ENCODE peak calls at places on chromosomes 6 and 20, in nine cellular contexts. One of them, this sample, is unnamed.

GRCh38 chr20:62938105-62938888 is at the start of gene GID8:
- DNase-seq in neuronal stem cell: no peak
- DNase-seq in activated CD4-positive, alpha-beta T cell treated with anti-CD3 and anti-CD28 coated beads, Interleukin-2, amount 50 U/mL, for 48 hours: peak
- DNase-seq in GM04503: no peak
- DNase-seq in brain microvascular endothelial cell: no peak
- DNase-seq in mesenchymal stem cell: peak
- DNase-seq in effector memory CD8-positive, alpha-beta T cell: peak
- DNase-seq in KBM-7: peak
- DNase-seq in NCI-H1092: no peak
- DNase-seq in this sample: no peak

GRCh38 chr6:156807028-156807427 is 29.9 kb downstream of the ARID1B start:
- DNase-seq in NCI-H1092: no peak
- DNase-seq in mesenchymal stem cell: no peak
- DNase-seq in GM04503: no peak
- DNase-seq in neuronal stem cell: no peak
- DNase-seq in effector memory CD8-positive, alpha-beta T cell: no peak
- DNase-seq in activated CD4-positive, alpha-beta T cell treated with anti-CD3 and anti-CD28 coated beads, Interleukin-2, amount 50 U/mL, for 48 hours: no peak
- DNase-seq in brain microvascular endothelial cell: no peak
- DNase-seq in KBM-7: peak
- DNase-seq in this sample: no peak

GRCh38 chr6:140427842-140428241 is 1053.4 kb upstream of the CITED2 start:
- DNase-seq in brain microvascular endothelial cell: no peak
- DNase-seq in neuronal stem cell: no peak
- DNase-seq in GM04503: no peak
- DNase-seq in NCI-H1092: no peak
- DNase-seq in KBM-7: peak
- DNase-seq in effector memory CD8-positive, alpha-beta T cell: no peak
- DNase-seq in mesenchymal stem cell: no peak
- DNase-seq in activated CD4-positive, alpha-beta T cell treated with anti-CD3 and anti-CD28 coated beads, Interleukin-2, amount 50 U/mL, for 48 hours: no peak
- DNase-seq in this sample: no peak

GRCh38 chr20:25233016-25233772 is 14.7 kb upstream of the PYGB start:
- DNase-seq in GM04503: no peak
- DNase-seq in NCI-H1092: peak
- DNase-seq in activated CD4-positive, alpha-beta T cell treated with anti-CD3 and anti-CD28 coated beads, Interleukin-2, amount 50 U/mL, for 48 hours: no peak
- DNase-seq in effector memory CD8-positive, alpha-beta T cell: no peak
- DNase-seq in brain microvascular endothelial cell: peak
- DNase-seq in KBM-7: no peak
- DNase-seq in neuronal stem cell: no peak
- DNase-seq in mesenchymal stem cell: no peak
- DNase-seq in this sample: no peak

GRCh38 chr20:11912013-11912663 is 5.6 kb upstream of the BTBD3 start:
- DNase-seq in GM04503: no peak
- DNase-seq in KBM-7: peak
- DNase-seq in effector memory CD8-positive, alpha-beta T cell: no peak
- DNase-seq in mesenchymal stem cell: no peak
- DNase-seq in NCI-H1092: no peak
- DNase-seq in brain microvascular endothelial cell: no peak
- DNase-seq in neuronal stem cell: no peak
- DNase-seq in activated CD4-positive, alpha-beta T cell treated with anti-CD3 and anti-CD28 coated beads, Interleukin-2, amount 50 U/mL, for 48 hours: no peak
- DNase-seq in this sample: no peak

GRCh38 chr20:62117658-62118057 is 4.6 kb upstream of the LSM14B start:
- DNase-seq in effector memory CD8-positive, alpha-beta T cell: peak
- DNase-seq in KBM-7: no peak
- DNase-seq in brain microvascular endothelial cell: no peak
- DNase-seq in NCI-H1092: no peak
- DNase-seq in activated CD4-positive, alpha-beta T cell treated with anti-CD3 and anti-CD28 coated beads, Interleukin-2, amount 50 U/mL, for 48 hours: peak
- DNase-seq in GM04503: no peak
- DNase-seq in mesenchymal stem cell: no peak
- DNase-seq in neuronal stem cell: no peak
- DNase-seq in this sample: no peak

GRCh38 chr6:157774153-157775135 is 48.6 kb upstream of the SNX9 start:
- DNase-seq in KBM-7: no peak
- DNase-seq in brain microvascular endothelial cell: no peak
- DNase-seq in neuronal stem cell: no peak
- DNase-seq in GM04503: no peak
- DNase-seq in effector memory CD8-positive, alpha-beta T cell: no peak
- DNase-seq in NCI-H1092: no peak
- DNase-seq in activated CD4-positive, alpha-beta T cell treated with anti-CD3 and anti-CD28 coated beads, Interleukin-2, amount 50 U/mL, for 48 hours: no peak
- DNase-seq in mesenchymal stem cell: no peak
- DNase-seq in this sample: no peak

GRCh38 chr20:38208523-38208922 is 43.5 kb upstream of the TGM2 start:
- DNase-seq in GM04503: no peak
- DNase-seq in effector memory CD8-positive, alpha-beta T cell: no peak
- DNase-seq in KBM-7: no peak
- DNase-seq in mesenchymal stem cell: no peak
- DNase-seq in neuronal stem cell: no peak
- DNase-seq in brain microvascular endothelial cell: no peak
- DNase-seq in activated CD4-positive, alpha-beta T cell treated with anti-CD3 and anti-CD28 coated beads, Interleukin-2, amount 50 U/mL, for 48 hours: no peak
- DNase-seq in NCI-H1092: no peak
- DNase-seq in this sample: no peak

GRCh38 chr6:168149015-168149414 is 70.0 kb upstream of the FRMD1 start:
- DNase-seq in mesenchymal stem cell: no peak
- DNase-seq in brain microvascular endothelial cell: no peak
- DNase-seq in effector memory CD8-positive, alpha-beta T cell: no peak
- DNase-seq in GM04503: no peak
- DNase-seq in activated CD4-positive, alpha-beta T cell treated with anti-CD3 and anti-CD28 coated beads, Interleukin-2, amount 50 U/mL, for 48 hours: no peak
- DNase-seq in NCI-H1092: no peak
- DNase-seq in KBM-7: no peak
- DNase-seq in neuronal stem cell: no peak
- DNase-seq in this sample: peak

GRCh38 chr6:156943167-156943566 is 166.0 kb downstream of the ARID1B start:
- DNase-seq in mesenchymal stem cell: no peak
- DNase-seq in KBM-7: no peak
- DNase-seq in effector memory CD8-positive, alpha-beta T cell: no peak
- DNase-seq in NCI-H1092: no peak
- DNase-seq in brain microvascular endothelial cell: no peak
- DNase-seq in neuronal stem cell: no peak
- DNase-seq in activated CD4-positive, alpha-beta T cell treated with anti-CD3 and anti-CD28 coated beads, Interleukin-2, amount 50 U/mL, for 48 hours: no peak
- DNase-seq in GM04503: peak
- DNase-seq in this sample: no peak

GRCh38 chr20:56249244-56249955 is 868 bp downstream of the MC3R start:
- DNase-seq in KBM-7: peak
- DNase-seq in activated CD4-positive, alpha-beta T cell treated with anti-CD3 and anti-CD28 coated beads, Interleukin-2, amount 50 U/mL, for 48 hours: peak
- DNase-seq in NCI-H1092: no peak
- DNase-seq in neuronal stem cell: no peak
- DNase-seq in effector memory CD8-positive, alpha-beta T cell: no peak
- DNase-seq in brain microvascular endothelial cell: no peak
- DNase-seq in mesenchymal stem cell: no peak
- DNase-seq in GM04503: no peak
- DNase-seq in this sample: no peak